ENCODE peak calls at places on chromosome 4, in ten cellular contexts. W, K, L, T, R, N, U, M, H and Y are unnamed samples.

GRCh38 chr4:181685461-181685860 is 557.7 kb upstream of the TENM3 start:
- DNase-seq in N (no peak), L (no peak), H (no peak), W (no peak), M (no peak), U (no peak), T (peak), R (no peak), K (no peak), Y (peak)

GRCh38 chr4:1356181-1356998 is 9.4 kb downstream of the UVSSA start:
- DNase-seq in H (peak), M (peak), U (peak), K (peak), L (no peak), R (no peak), W (no peak), N (no peak), T (peak), Y (no peak)

GRCh38 chr4:92235741-92236140 is 68.0 kb upstream of the GRID2 start:
- DNase-seq in N (no peak), L (no peak), H (no peak), T (no peak), R (no peak), U (no peak), K (no peak), W (no peak), M (no peak), Y (no peak)

GRCh38 chr4:26069218-26069617 is 155.2 kb downstream of the SMIM20 start:
- DNase-seq in L (no peak), H (peak), W (no peak), U (no peak), T (peak), M (no peak), K (peak), N (no peak), R (no peak), Y (no peak)

GRCh38 chr4:40840255-40840984 is 90.7 kb downstream of the NSUN7 start:
- DNase-seq in T (no peak), R (no peak), L (no peak), N (no peak), M (no peak), W (no peak), H (peak), U (no peak), K (no peak), Y (no peak)

GRCh38 chr4:42142586-42142985 is 9.9 kb downstream of the BEND4 start:
- DNase-seq in K (no peak), U (no peak), N (no peak), H (no peak), L (no peak), T (no peak), W (no peak), R (no peak), M (no peak), Y (peak)

GRCh38 chr4:154714339-154715040 is 29.3 kb upstream of the LRAT start:
- DNase-seq in M (no peak), T (no peak), U (no peak), N (no peak), W (no peak), L (no peak), H (no peak), R (no peak), K (no peak), Y (no peak)

GRCh38 chr4:112141366-112142138 is 3.7 kb upstream of the FAM241A start:
- DNase-seq in K (no peak), M (no peak), W (no peak), T (no peak), H (peak), L (no peak), N (no peak), U (no peak), R (no peak), Y (no peak)

GRCh38 chr4:74158561-74159396 is 861 bp downstream of the MTHFD2L start:
- DNase-seq in R (peak), U (no peak), L (no peak), K (peak), W (no peak), N (no peak), T (peak), M (no peak), H (peak), Y (no peak)

GRCh38 chr4:39067451-39067850 is 5.4 kb downstream of the KLHL5 start:
- DNase-seq in M (no peak), R (no peak), K (no peak), H (no peak), U (no peak), N (no peak), W (no peak), L (no peak), T (no peak), Y (no peak)

GRCh38 chr4:86181585-86181984 is 178.3 kb downstream of the MAPK10 start:
- DNase-seq in U (no peak), K (no peak), R (no peak), H (no peak), L (no peak), T (peak), W (no peak), N (no peak), M (no peak), Y (no peak)

GRCh38 chr4:23630110-23630509 is 259.7 kb downstream of the PPARGC1A start:
- DNase-seq in U (no peak), M (no peak), L (no peak), R (no peak), H (no peak), K (no peak), N (no peak), W (no peak), T (no peak), Y (no peak)

GRCh38 chr4:112119358-112119783 is 25.9 kb upstream of the FAM241A start:
- DNase-seq in L (no peak), M (no peak), K (no peak), N (no peak), U (no peak), R (no peak), T (no peak), W (no peak), H (peak), Y (no peak)

GRCh38 chr4:189364032-189364449 is 576.6 kb upstream of the FRG1 start:
- DNase-seq in H (no peak), T (no peak), N (no peak), U (peak), K (no peak), R (no peak), L (no peak), W (no peak), M (no peak), Y (no peak)

GRCh38 chr4:118288097-118288496 is 64.7 kb downstream of the PRSS12 start:
- DNase-seq in L (no peak), U (no peak), K (no peak), M (no peak), N (no peak), H (no peak), W (no peak), T (peak), R (peak), Y (no peak)

GRCh38 chr4:10687526-10687925 is 3.0 kb upstream of the CLNK start:
- DNase-seq in N (no peak), H (no peak), W (no peak), U (no peak), T (no peak), M (no peak), K (no peak), R (no peak), L (no peak), Y (no peak)

GRCh38 chr4:150580244-150580643 is 1.7 kb upstream of the MAB21L2 start:
- DNase-seq in M (no peak), T (no peak), K (no peak), L (no peak), R (no peak), N (no peak), W (no peak), H (no peak), U (no peak), Y (no peak)

GRCh38 chr4:129167640-129168260 is 71.8 kb downstream of the C4orf33 start:
- DNase-seq in K (no peak), L (no peak), R (no peak), M (no peak), W (no peak), N (no peak), U (peak), T (no peak), H (no peak), Y (no peak)

GRCh38 chr4:150854600-150854999 is 160.5 kb downstream of the LRBA start:
- DNase-seq in U (no peak), L (no peak), W (no peak), R (no peak), M (no peak), N (no peak), H (no peak), K (no peak), T (no peak), Y (no peak)

GRCh38 chr4:26238426-26238781 is 82.4 kb upstream of the RBPJ start:
- DNase-seq in L (no peak), H (no peak), U (no peak), M (no peak), N (no peak), T (peak), R (no peak), W (no peak), K (no peak), Y (no peak)